ENCODE peak calls at places on chromosomes 11 and 22, in four cellular contexts. A is lung, D is fibroblast of lung, R is bronchial epithelial cell. B is an unnamed sample.
A peak's percentile ranks its signal among the peaks of the same experiment; 100 is the strongest.

GRCh38 chr11:125315088-125315740 is 150.7 kb downstream of the PKNOX2 start:
- DNase-seq in A (peak; percentile 35), D (peak; percentile 71), R (no peak), B (peak; percentile 47)

GRCh38 chr22:44497218-44497903 is 672 bp downstream of the RTL6 start:
- DNase-seq in A (no peak), D (peak; percentile 70), R (no peak), B (peak; percentile 26)

GRCh38 chr11:40435344-40435743 is 1024.1 kb downstream of the LRRC4C start:
- DNase-seq in A (no peak), D (no peak), R (no peak), B (no peak)

GRCh38 chr11:57403176-57404147 is 13.0 kb upstream of the PRG2 start:
- DNase-seq in A (no peak), D (no peak), R (no peak), B (no peak)

GRCh38 chr11:125925247-125925740 is 20.6 kb upstream of the VSIG10L2 start:
- DNase-seq in A (no peak), D (no peak), R (peak; percentile 9), B (no peak)

GRCh38 chr11:10032991-10033390 is 261.0 kb downstream of the SBF2 start:
- DNase-seq in A (no peak), D (no peak), R (peak; percentile 38), B (no peak)

GRCh38 chr11:45083544-45084087 is 62.8 kb upstream of the PRDM11 start:
- DNase-seq in A (no peak), D (no peak), R (peak; percentile 18), B (no peak)

GRCh38 chr22:48579035-48579914 is 1248.4 kb downstream of the BRD1 start:
- DNase-seq in A (no peak), D (peak; percentile 20), R (no peak), B (no peak)

GRCh38 chr11:64028398-64029115 is 7.2 kb upstream of the FLRT1 start:
- DNase-seq in A (no peak), D (peak; percentile 24), R (no peak), B (peak; percentile 43)

GRCh38 chr22:35919002-35919542 is 109.6 kb downstream of the RBFOX2 start:
- DNase-seq in A (no peak), D (no peak), R (no peak), B (no peak)

GRCh38 chr22:30598986-30599385 is 7.3 kb upstream of the PES1 start:
- DNase-seq in A (no peak), D (peak; percentile 13), R (no peak), B (no peak)

GRCh38 chr11:30522825-30523224 is 63.3 kb downstream of the MPPED2 start:
- DNase-seq in A (no peak), D (no peak), R (no peak), B (no peak)

GRCh38 chr11:67267188-67268035 is 1.1 kb downstream of the GRK2 start:
- DNase-seq in A (no peak), D (no peak), R (no peak), B (no peak)

GRCh38 chr11:12829536-12830314 is 155.5 kb downstream of the TEAD1 start:
- DNase-seq in A (no peak), D (no peak), R (no peak), B (no peak)

GRCh38 chr11:88555018-88555828 is 217.7 kb upstream of the CTSC start:
- DNase-seq in A (no peak), D (peak; percentile 99), R (peak; percentile 100), B (no peak)

GRCh38 chr11:111410951-111411350 is 31.9 kb upstream of the POU2AF1 start:
- DNase-seq in A (no peak), D (no peak), R (no peak), B (no peak)

GRCh38 chr11:120666121-120666639 is 154.6 kb downstream of the GRIK4 start:
- DNase-seq in A (no peak), D (no peak), R (no peak), B (no peak)

GRCh38 chr11:73612601-73613137 is 14.8 kb upstream of the FAM168A start:
- DNase-seq in A (no peak), D (no peak), R (peak; percentile 8), B (no peak)

GRCh38 chr11:6568191-6568918 is 35.1 kb downstream of the RRP8 start:
- DNase-seq in A (no peak), D (peak; percentile 79), R (peak; percentile 43), B (peak; percentile 87)

GRCh38 chr11:4826425-4826824 is 5.3 kb downstream of the OR51F2 start:
- DNase-seq in A (no peak), D (no peak), R (no peak), B (no peak)

GRCh38 chr22:41596776-41597634 is 7.4 kb upstream of the PMM1 start:
- DNase-seq in A (peak; percentile 65), D (peak; percentile 60), R (peak; percentile 57), B (peak; percentile 84)

GRCh38 chr11:120523196-120523595 is 11.6 kb downstream of the GRIK4 start:
- DNase-seq in A (no peak), D (no peak), R (no peak), B (no peak)

GRCh38 chr22:48690583-48691317 is 1136.9 kb downstream of the BRD1 start:
- DNase-seq in A (no peak), D (no peak), R (no peak), B (no peak)

GRCh38 chr11:44309483-44310197 is at the start of gene ALX4:
- DNase-seq in A (no peak), D (peak; percentile 17), R (no peak), B (no peak)

GRCh38 chr11:73322986-73323306 is 14.9 kb downstream of the ARHGEF17 start:
- DNase-seq in A (no peak), D (no peak), R (no peak), B (no peak)

GRCh38 chr11:33790088-33790487 is 15.8 kb upstream of the FBXO3 start:
- DNase-seq in A (no peak), D (no peak), R (no peak), B (no peak)

GRCh38 chr11:130179396-130180306 is 20.1 kb downstream of the ST14 start:
- DNase-seq in A (peak; percentile 39), D (no peak), R (no peak), B (peak; percentile 60)

GRCh38 chr11:1888811-1889526 is 2.7 kb downstream of the PRR33 start:
- DNase-seq in A (no peak), D (no peak), R (no peak), B (no peak)

GRCh38 chr11:1889941-1890855 is 1.5 kb downstream of the PRR33 start:
- DNase-seq in A (no peak), D (no peak), R (no peak), B (peak; percentile 48)

GRCh38 chr11:1890856-1891830 is 552 bp downstream of the PRR33 start:
- DNase-seq in A (no peak), D (no peak), R (no peak), B (no peak)

GRCh38 chr11:1888347-1888753 is 3.3 kb downstream of the PRR33 start:
- DNase-seq in A (no peak), D (no peak), R (no peak), B (no peak)

DNA sequence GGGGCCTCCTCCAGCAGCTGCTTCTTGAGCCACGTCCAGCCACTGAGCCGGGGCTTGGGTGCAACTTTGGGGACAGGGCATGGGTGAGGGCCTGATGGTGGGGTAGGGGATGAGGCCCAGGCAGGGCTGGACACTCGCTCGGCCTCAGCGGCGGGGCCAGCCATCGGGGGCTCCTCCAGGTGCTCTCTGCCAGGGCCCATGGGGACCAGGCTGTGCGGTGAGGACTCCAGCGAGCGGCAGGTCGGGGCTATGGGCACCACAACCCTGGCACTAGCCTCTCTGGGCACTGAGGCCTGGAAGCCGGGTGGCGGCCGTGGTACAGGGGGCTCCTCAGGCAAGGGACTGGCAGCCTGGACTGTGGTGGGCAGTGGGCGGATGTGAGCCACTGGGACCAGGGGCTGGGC is 2.2 kb downstream of the PRR33 start:
- DNase-seq in A (no peak), D (no peak), R (no peak), B (no peak)
- H3K4me3 ChIP-seq in A (no peak overlapping the region), D (no peak overlapping the region), R (no peak overlapping the region), B (no peak overlapping the region)

DNA sequence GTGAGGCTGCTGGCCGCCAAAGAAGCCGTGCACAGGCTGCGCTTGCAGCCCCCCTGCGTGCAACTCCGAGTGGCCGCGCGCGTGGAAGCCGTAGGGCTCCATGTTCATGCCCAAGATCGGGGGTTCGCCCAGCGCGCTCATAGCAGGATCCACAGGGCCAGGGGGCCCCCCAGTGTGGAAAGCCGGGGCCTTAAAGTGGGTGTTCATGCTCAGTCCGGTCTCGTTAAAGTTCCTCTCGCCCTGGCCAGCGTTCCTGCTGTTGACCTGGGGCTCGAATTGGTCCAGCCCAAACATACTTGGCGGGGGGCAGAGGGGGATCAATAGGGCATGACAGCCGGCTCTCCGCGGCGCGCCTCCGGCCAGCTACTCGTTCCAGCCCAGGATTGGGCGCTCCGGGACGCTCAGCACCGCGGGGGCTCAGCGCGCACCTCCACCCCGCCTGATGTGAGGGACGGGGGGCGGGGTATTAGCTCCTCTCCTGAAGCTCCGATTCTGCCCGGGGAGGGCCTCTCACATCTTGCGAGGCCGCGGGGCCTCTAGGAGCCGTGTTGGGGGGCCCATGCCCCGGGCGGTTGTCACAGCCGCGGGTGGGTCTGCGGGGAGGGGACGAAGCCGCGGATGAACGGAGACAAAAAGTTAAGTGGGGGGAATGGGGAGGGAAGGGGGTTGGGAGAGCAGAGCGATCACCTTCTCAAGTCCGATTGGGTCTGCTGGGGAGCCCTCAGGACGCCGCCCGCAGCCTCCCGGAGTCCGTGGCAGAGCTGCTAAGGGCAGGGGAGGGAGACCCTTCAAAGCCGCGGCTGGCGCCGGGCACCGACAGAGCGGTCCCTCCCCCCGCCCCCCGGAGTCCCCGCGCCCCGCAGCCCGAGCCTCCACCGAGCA is 1.1 kb downstream of the MN1 start:
- DNase-seq in A (no peak), D (no peak), R (no peak), B (no peak)
- H3K27me3 ChIP-seq in A (no peaks in the 10 kb centered on the region), D (no peaks in the 10 kb centered on the region), R (no peaks in the 10 kb centered on the region), B (no peaks in the 10 kb centered on the region)

GRCh38 chr11:61545921-61546320 is 35.0 kb downstream of the SYT7 start:
- DNase-seq in A (no peak), D (no peak), R (no peak), B (no peak)

GRCh38 chr11:61546663-61547062 is 34.2 kb downstream of the SYT7 start:
- DNase-seq in A (no peak), D (no peak), R (no peak), B (no peak)

GRCh38 chr11:61543606-61544306 is 35.2 kb downstream of the LRRC10B start:
- DNase-seq in A (no peak), D (peak; percentile 82), R (peak; percentile 65), B (no peak)

GRCh38 chr11:61544466-61544865 is 35.9 kb downstream of the LRRC10B start:
- DNase-seq in A (no peak), D (no peak), R (no peak), B (no peak)

GRCh38 chr11:61545341-61545740 is 35.5 kb downstream of the SYT7 start:
- DNase-seq in A (no peak), D (no peak), R (no peak), B (no peak)
- TF ChIP-seq CTCF in A (no peak), D (peak; percentile 56), R (peak; percentile 42), B (no peak)

GRCh38 chr11:121901853-121902252 is 214.2 kb downstream of the BLID start:
- DNase-seq in A (no peak), D (no peak), R (no peak), B (no peak)

GRCh38 chr11:121904148-121904547 is 211.9 kb downstream of the BLID start:
- DNase-seq in A (no peak), D (no peak), R (no peak), B (no peak)

GRCh38 chr11:121909571-121909970 is 206.4 kb downstream of the BLID start:
- DNase-seq in A (no peak), D (no peak), R (no peak), B (no peak)

DNA sequence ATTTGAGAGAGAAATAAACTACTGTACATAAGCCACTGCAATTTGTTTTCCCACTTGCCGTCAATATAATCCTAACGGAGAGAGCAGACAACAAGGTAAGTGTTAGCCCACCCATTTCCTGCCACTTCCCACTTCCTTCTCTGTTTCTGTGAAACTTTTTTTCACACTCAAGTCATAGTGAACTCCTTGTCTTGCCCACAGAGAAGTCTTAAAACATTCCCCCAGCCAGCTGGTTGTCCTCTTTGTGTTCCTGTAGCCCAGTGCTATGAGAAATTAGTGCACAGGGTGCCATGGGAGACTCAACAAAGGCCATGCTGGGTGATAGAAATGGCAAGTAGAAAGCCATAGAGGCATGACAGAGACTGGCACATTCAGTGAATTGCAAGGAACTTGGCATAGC is 208.6 kb downstream of the BLID start:
- DNase-seq in A (no peak), D (no peak), R (no peak), B (no peak)
- H3K4me3 ChIP-seq in A (no peak overlapping the region), D (no peak overlapping the region), R (no peak overlapping the region), B (no peak overlapping the region)

B was measured in pancreas.